ENCODE peak calls at places on chromosomes 3 and 15, in eight cellular contexts. N is HepG2, B is upper lobe of left lung, O is K562, H is Panc1, C is HCT116, P is GM23338, J is GM12878. U is an unnamed sample.
A peak's percentile ranks its signal among the peaks of the same experiment; 100 is the strongest.

GRCh38 chr15:90611157-90611556 is 81.4 kb downstream of the CRTC3 start:
- ATAC-seq in H (no peak), J (no peak), C (no peak), O (no peak), B (no peak), P (no peak), N (no peak), U (no peak)

GRCh38 chr3:151204530-151205401 is 1.8 kb upstream of the GPR171 start:
- ATAC-seq in O (no peak), N (no peak), C (no peak), B (no peak), J (peak; percentile 20), H (no peak), P (no peak), U (no peak)

GRCh38 chr15:88623061-88623460 is 1.9 kb downstream of the AEN start:
- ATAC-seq in O (no peak), C (peak; percentile 59), N (no peak), H (peak; percentile 31), J (peak; percentile 15), B (peak; percentile 39), P (no peak), U (no peak)

GRCh38 chr15:56699743-56700142 is 33.6 kb downstream of the ZNF280D start:
- ATAC-seq in O (no peak), N (no peak), C (no peak), J (peak; percentile 75), B (no peak), P (no peak), H (no peak), U (no peak)

GRCh38 chr15:57395292-57395691 is 19.0 kb downstream of the CGNL1 start:
- ATAC-seq in B (peak; percentile 65), C (no peak), H (no peak), J (peak; percentile 79), O (no peak), P (no peak), N (no peak), U (peak; percentile 22)

GRCh38 chr15:61157933-61158332 is 71.2 kb downstream of the RORA start:
- ATAC-seq in C (no peak), H (no peak), O (no peak), B (peak; percentile 77), J (no peak), P (no peak), N (no peak), U (peak; percentile 82)

GRCh38 chr3:42515976-42516375 is 13.5 kb downstream of the VIPR1 start:
- ATAC-seq in H (no peak), O (no peak), N (no peak), C (no peak), B (no peak), J (no peak), P (no peak), U (no peak)

GRCh38 chr3:129567176-129567705 is 24.3 kb downstream of the H1-8 start:
- ATAC-seq in H (peak; percentile 10), N (no peak), B (no peak), C (no peak), J (no peak), P (no peak), O (no peak), U (peak; percentile 23)

GRCh38 chr15:67228286-67228685 is 26.2 kb downstream of the AAGAB start:
- ATAC-seq in J (no peak), O (no peak), P (no peak), C (no peak), B (no peak), H (no peak), N (no peak), U (no peak)

GRCh38 chr15:67164811-67165652 is 89.4 kb downstream of the AAGAB start:
- ATAC-seq in P (peak; percentile 69), H (peak; percentile 51), O (peak; percentile 51), J (no peak), N (peak; percentile 43), C (peak; percentile 57), B (peak; percentile 22), U (no peak)

GRCh38 chr15:39873978-39874377 is 46.1 kb downstream of the GPR176 start:
- ATAC-seq in H (no peak), J (peak; percentile 83), O (no peak), C (no peak), P (no peak), B (no peak), N (no peak), U (no peak)

GRCh38 chr3:4729061-4729973 is 236.2 kb downstream of the ITPR1 start:
- ATAC-seq in O (peak; percentile 25), N (no peak), H (no peak), P (no peak), B (peak; percentile 46), C (no peak), J (peak; percentile 58), U (no peak)

GRCh38 chr15:72358532-72359180 is 17.2 kb downstream of the HEXA start:
- ATAC-seq in N (peak; percentile 88), B (peak; percentile 76), O (peak; percentile 32), H (no peak), C (no peak), J (no peak), P (no peak), U (peak; percentile 78)

GRCh38 chr15:68626739-68627138 is 47.9 kb downstream of the CORO2B start:
- ATAC-seq in N (no peak), C (peak; percentile 58), J (no peak), B (no peak), O (no peak), P (no peak), H (no peak), U (no peak)

GRCh38 chr3:10023587-10024310 is 2.5 kb upstream of the FANCD2 start:
- ATAC-seq in N (no peak), O (no peak), B (no peak), P (no peak), H (no peak), C (no peak), J (no peak), U (no peak)

GRCh38 chr3:130543322-130543721 is 26.3 kb downstream of the COL6A6 start:
- ATAC-seq in P (no peak), J (no peak), N (no peak), C (no peak), H (no peak), O (no peak), B (no peak), U (no peak)

GRCh38 chr3:58009749-58010535 is 1.7 kb downstream of the FLNB start:
- ATAC-seq in C (no peak), O (peak; percentile 3), N (no peak), H (peak; percentile 9), J (peak; percentile 3), P (peak; percentile 12), B (no peak), U (no peak)

GRCh38 chr15:98077186-98077585 is 116.7 kb downstream of the ARRDC4 start:
- ATAC-seq in C (no peak), O (peak; percentile 87), J (no peak), B (peak; percentile 92), N (no peak), H (no peak), P (no peak), U (peak; percentile 62)

GRCh38 chr3:54517424-54517823 is 395.1 kb downstream of the CACNA2D3 start:
- ATAC-seq in P (no peak), H (no peak), C (no peak), J (no peak), N (no peak), O (no peak), B (no peak), U (no peak)

GRCh38 chr3:111725706-111726105 is 130.6 kb upstream of the ZBED2 start:
- ATAC-seq in P (no peak), B (no peak), H (no peak), C (no peak), N (no peak), O (no peak), J (no peak), U (no peak)

GRCh38 chr15:80480909-80481308 is 76.7 kb downstream of the ARNT2 start:
- ATAC-seq in B (peak; percentile 81), P (peak; percentile 51), O (no peak), J (no peak), C (no peak), N (no peak), H (no peak), U (peak; percentile 85)

GRCh38 chr3:61060421-61060861 is 190.8 kb downstream of the FHIT start:
- ATAC-seq in H (no peak), C (no peak), B (no peak), O (no peak), N (peak; percentile 93), J (no peak), P (no peak), U (no peak)
- TF ChIP-seq POLR2AphosphoS5 in H (no peak), C (no peak), B (no peak), O (no peak), N (no peak), J (no peak), P (no peak), U (no peak)

DNA sequence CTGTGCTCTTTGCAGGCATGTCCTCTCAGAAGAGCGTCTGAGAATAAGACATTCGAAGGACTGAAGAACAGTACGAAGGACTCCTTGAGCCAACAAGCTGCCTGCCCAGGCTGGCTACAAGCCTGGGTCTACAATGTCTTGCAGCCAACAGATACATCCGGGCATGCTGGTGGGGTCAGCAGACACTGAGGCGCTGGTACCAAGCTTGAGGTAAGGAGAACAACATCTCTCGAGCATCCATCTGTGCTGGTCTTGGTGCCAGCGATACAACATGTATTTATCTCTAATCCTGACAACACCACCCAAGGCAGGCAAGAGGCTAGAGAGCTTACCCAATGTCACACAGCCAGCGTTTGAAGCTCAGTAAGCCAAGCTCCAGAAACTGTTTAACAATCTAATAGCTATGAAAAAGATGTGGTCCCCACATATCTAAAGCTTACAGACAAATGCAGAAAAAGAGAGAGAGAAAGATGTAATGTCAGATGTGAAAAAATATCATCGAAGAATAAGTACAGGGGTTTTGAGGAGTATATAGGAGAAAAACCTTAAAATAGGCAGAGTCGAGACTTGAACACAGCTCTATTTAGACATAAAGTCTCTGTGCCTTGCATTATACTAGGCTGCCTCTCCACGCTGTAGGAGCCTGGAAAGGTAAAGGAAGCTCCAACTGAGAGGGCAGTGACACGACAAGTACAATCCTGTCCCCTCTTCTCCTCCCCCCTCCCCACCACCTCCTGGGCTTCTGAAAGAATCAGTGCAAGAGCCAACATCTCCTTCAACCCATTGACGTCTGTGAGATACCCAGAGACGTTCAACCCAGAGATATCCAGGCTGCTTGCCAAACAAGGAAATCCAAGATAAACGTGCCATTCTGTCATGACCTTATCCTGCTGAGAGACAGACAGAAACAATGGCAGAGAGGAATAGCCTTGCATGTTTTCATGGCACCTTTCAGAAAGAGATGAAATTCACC is 39.4 kb downstream of the WWTR1 start:
- ATAC-seq in C (peak; percentile 32), N (no peak), P (peak; percentile 54), J (no peak), H (peak; percentile 50), O (no peak), B (peak; percentile 12), U (no peak)
- TF ChIP-seq POLR2AphosphoS5 in C (no peak), N (no peak), P (no peak), J (no peak), H (no peak), O (no peak), B (peak; percentile 25), U (no peak)

DNA sequence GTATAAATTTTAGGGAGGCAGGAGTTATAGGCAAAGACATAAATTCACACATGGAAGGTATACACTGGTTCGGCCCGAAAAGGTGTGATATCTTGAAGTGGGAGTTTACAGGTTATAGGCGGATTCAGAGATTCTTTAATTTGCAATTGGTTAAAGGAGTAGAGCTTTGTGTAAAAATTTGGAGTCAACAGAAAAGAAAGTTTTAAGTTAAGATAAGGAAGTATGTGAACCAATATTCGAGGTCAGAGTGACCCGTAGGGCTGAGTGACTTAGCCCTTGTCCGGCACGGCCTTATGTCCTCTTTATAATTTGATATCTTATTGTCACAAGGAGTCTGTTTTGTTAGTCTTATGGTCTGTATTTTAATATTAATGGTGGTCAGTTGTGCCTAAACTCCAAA is 10.6 kb upstream of the THSD4 start:
- ATAC-seq in O (no peak), C (no peak), B (no peak), P (no peak), N (no peak), H (no peak), J (no peak), U (no peak)
- TF ChIP-seq POLR2AphosphoS5 in O (no peak), C (no peak), B (no peak), P (no peak), N (no peak), H (no peak), J (no peak), U (no peak)

GRCh38 chr3:40243056-40243455 is 66.5 kb upstream of the EIF1B start:
- ATAC-seq in H (no peak), C (no peak), J (no peak), P (no peak), N (no peak), B (no peak), O (no peak), U (no peak)
- TF ChIP-seq POLR2AphosphoS5 in H (no peak), C (no peak), J (no peak), P (no peak), N (no peak), B (no peak), O (no peak), U (no peak)

U was measured in gastroesophageal sphincter.